ENCODE peak calls at places on chromosomes 11 and 22, in five cellular contexts. N is sigmoid colon, Y is ovary, K is H9, C is spleen. X is an unnamed sample. For H3K9me3, the result is how much of the 10 kb centered on the place peaks cover.

GRCh38 chr11:211295-211694 is 3.8 kb downstream of the RIC8A start:
- DNase-seq in N (peak), Y (no peak), K (no peak), C (no peak), X (no peak)

GRCh38 chr11:76512851-76513653 is 68.2 kb downstream of the EMSY start:
- DNase-seq in N (no peak), Y (no peak), K (no peak), C (no peak), X (no peak)

GRCh38 chr11:114367244-114367957 is 32.9 kb downstream of the C11orf71 start:
- DNase-seq in N (no peak), Y (no peak), K (no peak), C (no peak), X (no peak)

GRCh38 chr11:90434858-90435257 is 212.0 kb upstream of the CHORDC1 start:
- DNase-seq in N (no peak), Y (no peak), K (no peak), C (no peak), X (no peak)

GRCh38 chr11:4991066-4991465 is 3.6 kb upstream of the OR51L1 start:
- DNase-seq in N (no peak), Y (no peak), K (no peak), C (no peak), X (no peak)

GRCh38 chr22:46180370-46181137 is 30.2 kb downstream of the PPARA start:
- DNase-seq in N (no peak), Y (no peak), K (no peak), C (no peak), X (no peak)

GRCh38 chr22:22884888-22885840 is 2.5 kb upstream of the IGLL5 start:
- DNase-seq in N (no peak), Y (no peak), K (peak), C (peak), X (no peak)

GRCh38 chr11:38683484-38683883 is 2085.4 kb upstream of the RAG2 start:
- DNase-seq in N (no peak), Y (no peak), K (no peak), C (no peak), X (no peak)

GRCh38 chr22:46107089-46107664 is 43.1 kb upstream of the PPARA start:
- DNase-seq in N (peak), Y (no peak), K (no peak), C (no peak), X (no peak)

GRCh38 chr11:66052664-66052982 is 459 bp downstream of the SF3B2 start:
- DNase-seq in N (no peak), Y (no peak), K (no peak), C (no peak), X (no peak)

GRCh38 chr11:120316880-120317688 is 8.0 kb upstream of the TLCD5 start:
- DNase-seq in N (peak), Y (peak), K (peak), C (no peak), X (no peak)

GRCh38 chr11:70205049-70205725 is 2.1 kb downstream of the FADD start:
- DNase-seq in N (no peak), Y (no peak), K (no peak), C (peak), X (no peak)

GRCh38 chr22:48975252-48975780 is 852.4 kb downstream of the BRD1 start:
- DNase-seq in N (no peak), Y (no peak), K (no peak), C (no peak), X (no peak)
- H3K9me3 ChIP-seq in N (under half), Y (under half), K (under half), C (under half), X (under half)

DNA sequence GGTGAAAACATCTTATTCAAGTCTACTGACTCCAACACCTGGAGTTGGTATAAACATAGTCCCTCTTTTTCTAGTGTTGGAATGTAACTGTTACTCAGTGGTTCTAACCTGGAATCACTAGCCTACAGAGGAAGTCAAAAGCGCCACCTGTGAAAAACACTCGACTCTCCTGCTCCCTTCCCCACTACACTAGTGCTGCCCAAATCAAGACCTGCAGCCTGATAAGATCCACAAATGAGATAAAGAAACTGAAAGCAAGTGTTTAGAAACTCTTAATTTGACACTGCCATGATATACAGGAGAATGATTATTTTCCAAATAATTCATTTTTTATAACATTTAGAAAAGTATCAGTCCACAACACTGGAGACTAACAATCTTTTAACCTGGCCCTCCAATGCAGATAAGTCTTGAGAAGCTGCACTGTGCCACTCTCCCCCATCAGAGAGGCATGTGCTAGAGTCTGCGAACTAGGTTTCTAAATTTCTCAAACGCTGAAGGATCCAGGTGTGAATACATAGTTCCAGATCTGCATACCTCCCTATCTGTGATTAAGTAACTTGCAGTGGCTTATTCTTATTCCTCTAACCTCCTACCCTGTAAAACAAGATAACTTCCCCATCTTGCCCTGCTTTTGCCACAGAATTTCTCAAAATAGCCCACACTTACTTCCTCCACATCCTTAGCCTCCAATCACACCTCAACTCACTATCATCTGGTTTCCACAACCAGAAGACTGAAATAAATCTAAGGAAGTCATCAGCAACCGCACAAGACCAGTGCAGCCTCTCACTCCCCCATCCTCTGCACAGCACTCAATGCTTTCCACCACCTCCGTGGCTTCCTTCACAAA is 88.1 kb downstream of the RRAS2 start:
- DNase-seq in N (no peak), Y (no peak), K (no peak), C (peak), X (no peak)
- H3K27ac ChIP-seq in N (no peak), Y (no peak), K (no peak), C (peak), X (no peak)

GRCh38 chr22:49523374-49524008 is 304.2 kb downstream of the BRD1 start:
- DNase-seq in N (peak), Y (no peak), K (no peak), C (no peak), X (no peak)
- H3K9me3 ChIP-seq in N (under half), Y (under half), K (under half), C (under half), X (under half)

DNA sequence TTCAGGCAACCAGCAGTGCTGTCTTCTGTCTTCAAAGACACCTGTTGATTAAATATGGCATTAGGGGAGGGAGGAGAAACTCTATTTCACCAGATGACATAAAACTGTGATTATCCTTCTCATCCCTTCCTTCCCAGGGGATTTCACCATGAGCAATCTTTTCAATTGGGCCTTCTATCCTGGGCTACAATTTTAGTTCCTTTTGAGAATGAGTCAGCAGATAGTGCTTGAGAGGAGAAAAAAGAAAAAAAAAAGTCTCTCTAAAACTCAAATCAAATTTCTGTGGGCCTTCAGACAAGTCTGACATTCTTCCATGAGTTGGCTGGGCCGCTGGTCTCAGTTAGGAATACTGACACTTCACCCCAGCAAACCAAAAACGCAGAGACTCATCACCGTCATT is 7.2 kb downstream of the FLI1 start:
- DNase-seq in N (no peak), Y (no peak), K (no peak), C (no peak), X (no peak)
- H3K27ac ChIP-seq in N (no peak), Y (no peak), K (no peak), C (peak), X (no peak)

GRCh38 chr22:47275479-47276218 is 513.2 kb downstream of the TBC1D22A start:
- DNase-seq in N (peak), Y (peak), K (no peak), C (no peak), X (no peak)
- H3K9me3 ChIP-seq in N (under half), Y (under half), K (half or more), C (under half), X (under half)

GRCh38 chr11:69114811-69115523 is 40.8 kb upstream of the SMIM38 start:
- DNase-seq in N (no peak), Y (no peak), K (no peak), C (no peak), X (no peak)

GRCh38 chr11:69111578-69112247 is 44.0 kb upstream of the SMIM38 start:
- DNase-seq in N (no peak), Y (no peak), K (no peak), C (no peak), X (no peak)

GRCh38 chr11:69114362-69114761 is 41.4 kb upstream of the SMIM38 start:
- DNase-seq in N (no peak), Y (no peak), K (no peak), C (no peak), X (no peak)

GRCh38 chr11:69113646-69114340 is 41.9 kb upstream of the SMIM38 start:
- DNase-seq in N (no peak), Y (no peak), K (no peak), C (no peak), X (no peak)

DNA sequence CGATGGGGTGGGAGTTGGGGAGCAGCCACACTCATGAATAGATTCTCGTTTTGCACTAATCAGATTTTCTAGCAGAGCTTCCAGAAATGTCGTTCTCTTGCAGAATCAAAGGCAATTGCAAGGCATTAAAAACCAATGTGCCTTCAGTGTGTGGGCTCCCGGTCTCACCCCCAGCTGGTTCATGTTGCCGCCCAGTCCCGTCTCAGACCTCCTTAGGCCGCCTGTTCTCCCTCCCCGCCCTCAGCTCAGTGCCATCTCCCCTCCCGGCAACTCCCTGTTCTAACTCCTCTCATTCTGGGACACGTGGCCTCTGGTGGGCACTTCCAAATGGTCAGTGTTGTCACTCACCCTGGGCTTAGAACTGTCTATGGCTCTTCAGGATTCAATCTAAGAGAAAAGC is 42.5 kb upstream of the SMIM38 start:
- DNase-seq in N (no peak), Y (no peak), K (no peak), C (no peak), X (no peak)
- H3K27ac ChIP-seq in N (no peak), Y (no peak), K (no peak), C (no peak), X (no peak)